ENCODE peak calls at places on chromosomes 4 and X, in nine cellular contexts. One of them, this sample, is unnamed.

GRCh38 chrX:10509397-10509796 is 111.0 kb downstream of the MID1 start:
- DNase-seq in sigmoid colon: no peak
- DNase-seq in upper lobe of left lung: no peak
- DNase-seq in spleen: no peak
- DNase-seq in GM23338: peak
- DNase-seq in SK-N-MC: no peak
- DNase-seq in HCT116: no peak
- DNase-seq in K562: no peak
- DNase-seq in GM12892: no peak
- DNase-seq in this sample: no peak

GRCh38 chrX:40468033-40468979 is 112.5 kb upstream of the ATP6AP2 start:
- DNase-seq in sigmoid colon: peak
- DNase-seq in upper lobe of left lung: peak
- DNase-seq in spleen: no peak
- DNase-seq in GM23338: peak
- DNase-seq in SK-N-MC: no peak
- DNase-seq in HCT116: peak
- DNase-seq in K562: peak
- DNase-seq in GM12892: no peak
- DNase-seq in this sample: no peak

GRCh38 chr4:25861951-25862410 is 807 bp downstream of the SEL1L3 start:
- DNase-seq in sigmoid colon: no peak
- DNase-seq in upper lobe of left lung: peak
- DNase-seq in spleen: no peak
- DNase-seq in GM23338: peak
- DNase-seq in SK-N-MC: no peak
- DNase-seq in HCT116: no peak
- DNase-seq in K562: no peak
- DNase-seq in GM12892: no peak
- DNase-seq in this sample: no peak

GRCh38 chrX:133953785-133954355 is 31.5 kb downstream of the GPC3 start:
- DNase-seq in sigmoid colon: no peak
- DNase-seq in upper lobe of left lung: no peak
- DNase-seq in spleen: no peak
- DNase-seq in GM23338: no peak
- DNase-seq in SK-N-MC: no peak
- DNase-seq in HCT116: no peak
- DNase-seq in K562: no peak
- DNase-seq in GM12892: no peak
- DNase-seq in this sample: no peak

GRCh38 chrX:38985375-38985774 is 184.1 kb downstream of the MID1IP1 start:
- DNase-seq in sigmoid colon: no peak
- DNase-seq in upper lobe of left lung: no peak
- DNase-seq in spleen: no peak
- DNase-seq in GM23338: peak
- DNase-seq in SK-N-MC: no peak
- DNase-seq in HCT116: no peak
- DNase-seq in K562: peak
- DNase-seq in GM12892: peak
- DNase-seq in this sample: no peak

GRCh38 chrX:119880552-119881437 is 9.2 kb downstream of the NDUFA1 start:
- DNase-seq in sigmoid colon: no peak
- DNase-seq in upper lobe of left lung: no peak
- DNase-seq in spleen: no peak
- DNase-seq in GM23338: peak
- DNase-seq in SK-N-MC: no peak
- DNase-seq in HCT116: peak
- DNase-seq in K562: peak
- DNase-seq in GM12892: no peak
- DNase-seq in this sample: no peak

GRCh38 chrX:19544693-19545305 is 29.5 kb upstream of the MAP3K15 start:
- DNase-seq in sigmoid colon: no peak
- DNase-seq in upper lobe of left lung: peak
- DNase-seq in spleen: no peak
- DNase-seq in GM23338: peak
- DNase-seq in SK-N-MC: no peak
- DNase-seq in HCT116: peak
- DNase-seq in K562: peak
- DNase-seq in GM12892: peak
- DNase-seq in this sample: no peak

GRCh38 chr4:26478330-26478729 is 12.0 kb downstream of the CCKAR start:
- DNase-seq in sigmoid colon: no peak
- DNase-seq in upper lobe of left lung: no peak
- DNase-seq in spleen: no peak
- DNase-seq in GM23338: no peak
- DNase-seq in SK-N-MC: no peak
- DNase-seq in HCT116: no peak
- DNase-seq in K562: no peak
- DNase-seq in GM12892: no peak
- DNase-seq in this sample: no peak

DNA sequence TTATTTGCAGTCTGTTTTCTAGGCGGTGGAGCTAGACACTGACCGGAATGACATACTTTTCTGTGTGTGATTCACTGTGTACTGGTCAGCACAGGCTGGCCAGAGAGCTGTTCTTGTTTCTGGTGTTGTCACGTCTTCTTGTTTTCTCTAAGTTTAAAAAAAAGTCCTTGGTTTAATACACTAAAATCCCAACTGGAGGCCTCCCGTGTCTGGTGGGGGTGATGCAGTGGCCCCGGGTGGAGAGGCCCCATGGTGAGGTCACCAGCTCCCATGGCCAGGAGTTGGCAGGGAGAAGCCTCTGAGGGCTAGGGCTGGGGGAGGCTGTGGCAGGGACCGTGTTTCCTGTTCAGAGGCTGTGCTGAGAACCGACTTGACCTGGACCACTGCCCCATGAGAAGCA is 3.8 kb downstream of the SMIM10L2A start:
- DNase-seq in sigmoid colon: no peak
- DNase-seq in upper lobe of left lung: no peak
- DNase-seq in spleen: no peak
- DNase-seq in GM23338: no peak
- DNase-seq in SK-N-MC: no peak
- DNase-seq in HCT116: no peak
- DNase-seq in K562: no peak
- DNase-seq in GM12892: no peak
- DNase-seq in this sample: no peak
- TF ChIP-seq POLR2AphosphoS5 in sigmoid colon: no peak
- TF ChIP-seq POLR2AphosphoS5 in upper lobe of left lung: no peak
- TF ChIP-seq POLR2AphosphoS5 in spleen: no peak
- TF ChIP-seq POLR2AphosphoS5 in GM23338: no peak
- TF ChIP-seq POLR2AphosphoS5 in SK-N-MC: no peak
- TF ChIP-seq POLR2AphosphoS5 in HCT116: no peak
- TF ChIP-seq POLR2AphosphoS5 in K562: no peak
- TF ChIP-seq POLR2AphosphoS5 in GM12892: no peak
- TF ChIP-seq POLR2AphosphoS5 in this sample: no peak

DNA sequence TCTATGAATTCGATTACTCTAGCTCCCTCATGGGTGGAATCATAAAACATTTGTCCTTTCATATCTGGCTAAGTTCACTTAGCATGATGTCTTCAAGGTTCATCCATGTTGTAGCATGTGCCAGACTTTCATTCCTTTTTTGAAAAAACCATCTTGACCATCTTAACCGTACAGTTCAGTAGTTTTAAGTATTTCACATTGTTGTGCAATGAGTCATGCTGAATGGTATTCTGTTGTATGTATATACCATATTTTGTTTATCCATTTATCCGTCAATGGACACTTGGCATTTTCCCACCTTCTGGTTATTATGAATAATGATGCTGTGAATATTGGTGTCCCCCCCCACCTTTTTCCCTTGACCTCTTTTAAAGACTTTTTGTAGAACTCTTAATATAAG is 72.4 kb upstream of the TLR2 start:
- DNase-seq in sigmoid colon: no peak
- DNase-seq in upper lobe of left lung: no peak
- DNase-seq in spleen: no peak
- DNase-seq in GM23338: no peak
- DNase-seq in SK-N-MC: no peak
- DNase-seq in HCT116: no peak
- DNase-seq in K562: no peak
- DNase-seq in GM12892: no peak
- DNase-seq in this sample: no peak
- TF ChIP-seq POLR2AphosphoS5 in sigmoid colon: no peak
- TF ChIP-seq POLR2AphosphoS5 in upper lobe of left lung: no peak
- TF ChIP-seq POLR2AphosphoS5 in spleen: no peak
- TF ChIP-seq POLR2AphosphoS5 in GM23338: no peak
- TF ChIP-seq POLR2AphosphoS5 in SK-N-MC: no peak
- TF ChIP-seq POLR2AphosphoS5 in HCT116: no peak
- TF ChIP-seq POLR2AphosphoS5 in K562: no peak
- TF ChIP-seq POLR2AphosphoS5 in GM12892: no peak
- TF ChIP-seq POLR2AphosphoS5 in this sample: no peak

GRCh38 chrX:2689773-2690666 is 1.1 kb upstream of the CD99 start:
- DNase-seq in sigmoid colon: no peak
- DNase-seq in upper lobe of left lung: no peak
- DNase-seq in spleen: peak
- DNase-seq in GM23338: peak
- DNase-seq in SK-N-MC: no peak
- DNase-seq in HCT116: no peak
- DNase-seq in K562: no peak
- DNase-seq in GM12892: no peak
- DNase-seq in this sample: no peak

GRCh38 chrX:2691543-2692220 is 587 bp downstream of the CD99 start:
- DNase-seq in sigmoid colon: peak
- DNase-seq in upper lobe of left lung: peak
- DNase-seq in spleen: peak
- DNase-seq in GM23338: peak
- DNase-seq in SK-N-MC: no peak
- DNase-seq in HCT116: no peak
- DNase-seq in K562: peak
- DNase-seq in GM12892: no peak
- DNase-seq in this sample: no peak

GRCh38 chrX:2692221-2693122 is 1.4 kb downstream of the CD99 start:
- DNase-seq in sigmoid colon: no peak
- DNase-seq in upper lobe of left lung: no peak
- DNase-seq in spleen: peak
- DNase-seq in GM23338: peak
- DNase-seq in SK-N-MC: no peak
- DNase-seq in HCT116: no peak
- DNase-seq in K562: peak
- DNase-seq in GM12892: no peak
- DNase-seq in this sample: no peak

GRCh38 chrX:2693123-2693438 is 2.0 kb downstream of the CD99 start:
- DNase-seq in sigmoid colon: no peak
- DNase-seq in upper lobe of left lung: no peak
- DNase-seq in spleen: peak
- DNase-seq in GM23338: no peak
- DNase-seq in SK-N-MC: no peak
- DNase-seq in HCT116: no peak
- DNase-seq in K562: no peak
- DNase-seq in GM12892: no peak
- DNase-seq in this sample: no peak

DNA sequence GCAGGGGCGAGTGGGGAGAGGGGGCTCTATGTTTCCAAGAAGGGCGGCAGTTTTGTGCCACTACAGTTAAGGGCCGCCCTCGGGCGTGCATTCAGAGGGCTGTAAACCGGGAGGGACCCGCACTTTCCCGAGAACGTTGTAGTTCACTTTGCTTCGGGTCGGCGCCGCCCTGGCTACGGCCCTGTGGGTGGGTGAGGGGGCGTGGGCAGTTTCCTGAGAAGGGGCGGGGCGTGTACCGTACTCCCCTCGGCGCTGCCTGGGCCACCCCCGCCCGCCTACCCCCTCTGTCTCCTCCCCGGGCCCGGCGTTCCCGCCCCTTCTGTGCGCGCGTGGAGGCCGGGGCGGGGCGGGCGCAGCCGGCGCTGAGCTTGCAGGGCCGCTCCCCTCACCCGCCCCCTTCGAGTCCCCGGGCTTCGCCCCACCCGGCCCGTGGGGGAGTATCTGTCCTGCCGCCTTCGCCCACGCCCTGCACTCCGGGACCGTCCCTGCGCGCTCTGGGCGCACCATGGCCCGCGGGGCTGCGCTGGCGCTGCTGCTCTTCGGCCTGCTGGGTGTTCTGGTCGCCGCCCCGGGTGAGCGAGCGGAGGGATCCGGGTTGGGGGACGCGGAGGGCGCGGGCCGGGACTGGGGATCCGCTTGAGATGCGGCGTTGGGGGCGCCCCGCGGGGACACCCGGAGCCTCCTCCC is at the start of gene CD99:
- DNase-seq in sigmoid colon: peak
- DNase-seq in upper lobe of left lung: peak
- DNase-seq in spleen: peak
- DNase-seq in GM23338: peak
- DNase-seq in SK-N-MC: no peak
- DNase-seq in HCT116: no peak
- DNase-seq in K562: peak
- DNase-seq in GM12892: peak
- DNase-seq in this sample: peak
- TF ChIP-seq POLR2AphosphoS5 in sigmoid colon: peak
- TF ChIP-seq POLR2AphosphoS5 in upper lobe of left lung: peak
- TF ChIP-seq POLR2AphosphoS5 in spleen: peak
- TF ChIP-seq POLR2AphosphoS5 in GM23338: peak
- TF ChIP-seq POLR2AphosphoS5 in SK-N-MC: peak
- TF ChIP-seq POLR2AphosphoS5 in HCT116: no peak
- TF ChIP-seq POLR2AphosphoS5 in K562: no peak
- TF ChIP-seq POLR2AphosphoS5 in GM12892: no peak
- TF ChIP-seq POLR2AphosphoS5 in this sample: peak

GRCh38 chr4:122842392-122842791 is 15.8 kb downstream of the FGF2 start:
- DNase-seq in sigmoid colon: no peak
- DNase-seq in upper lobe of left lung: no peak
- DNase-seq in spleen: no peak
- DNase-seq in GM23338: no peak
- DNase-seq in SK-N-MC: no peak
- DNase-seq in HCT116: no peak
- DNase-seq in K562: no peak
- DNase-seq in GM12892: no peak
- DNase-seq in this sample: no peak

GRCh38 chr4:122847931-122848330 is 21.3 kb downstream of the FGF2 start:
- DNase-seq in sigmoid colon: no peak
- DNase-seq in upper lobe of left lung: no peak
- DNase-seq in spleen: no peak
- DNase-seq in GM23338: no peak
- DNase-seq in SK-N-MC: no peak
- DNase-seq in HCT116: no peak
- DNase-seq in K562: no peak
- DNase-seq in GM12892: no peak
- DNase-seq in this sample: no peak

GRCh38 chr4:122845066-122845465 is 18.4 kb downstream of the FGF2 start:
- DNase-seq in sigmoid colon: no peak
- DNase-seq in upper lobe of left lung: no peak
- DNase-seq in spleen: no peak
- DNase-seq in GM23338: no peak
- DNase-seq in SK-N-MC: no peak
- DNase-seq in HCT116: no peak
- DNase-seq in K562: no peak
- DNase-seq in GM12892: no peak
- DNase-seq in this sample: no peak

GRCh38 chr4:122845760-122846159 is 19.1 kb downstream of the FGF2 start:
- DNase-seq in sigmoid colon: no peak
- DNase-seq in upper lobe of left lung: no peak
- DNase-seq in spleen: no peak
- DNase-seq in GM23338: no peak
- DNase-seq in SK-N-MC: no peak
- DNase-seq in HCT116: no peak
- DNase-seq in K562: no peak
- DNase-seq in GM12892: no peak
- DNase-seq in this sample: no peak

DNA sequence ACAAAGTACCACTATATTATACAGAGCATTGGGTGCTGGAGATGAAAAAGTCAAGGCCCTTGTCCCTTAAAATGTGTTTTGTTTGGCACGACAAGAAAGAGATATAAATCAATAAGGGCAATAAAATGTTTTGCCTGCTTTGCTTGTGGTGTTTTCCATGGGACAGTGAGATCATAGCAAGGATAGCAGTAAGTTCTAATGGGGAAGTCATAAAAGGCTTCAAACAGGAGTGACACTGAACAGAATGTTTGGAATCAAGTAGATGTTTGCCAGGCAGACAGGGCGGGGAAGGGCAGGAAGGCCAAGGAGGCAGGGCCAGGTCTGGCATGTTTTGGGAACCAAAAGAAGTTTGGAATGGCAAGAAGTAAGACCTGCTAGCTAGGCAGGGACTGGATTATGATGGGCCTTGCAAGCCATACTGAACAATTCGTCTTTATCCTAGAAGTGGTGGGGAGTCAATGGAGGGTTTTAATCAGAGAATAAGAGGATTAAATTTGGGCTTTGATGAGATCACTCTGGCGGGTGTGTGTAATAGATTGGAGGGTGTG is 16.4 kb downstream of the FGF2 start:
- DNase-seq in sigmoid colon: peak
- DNase-seq in upper lobe of left lung: no peak
- DNase-seq in spleen: no peak
- DNase-seq in GM23338: no peak
- DNase-seq in SK-N-MC: no peak
- DNase-seq in HCT116: no peak
- DNase-seq in K562: no peak
- DNase-seq in GM12892: no peak
- DNase-seq in this sample: no peak
- TF ChIP-seq POLR2AphosphoS5 in sigmoid colon: peak
- TF ChIP-seq POLR2AphosphoS5 in upper lobe of left lung: no peak
- TF ChIP-seq POLR2AphosphoS5 in spleen: no peak
- TF ChIP-seq POLR2AphosphoS5 in GM23338: no peak
- TF ChIP-seq POLR2AphosphoS5 in SK-N-MC: no peak
- TF ChIP-seq POLR2AphosphoS5 in HCT116: no peak
- TF ChIP-seq POLR2AphosphoS5 in K562: no peak
- TF ChIP-seq POLR2AphosphoS5 in GM12892: no peak
- TF ChIP-seq POLR2AphosphoS5 in this sample: no peak

This sample was measured in vagina.